ENCODE peak calls at places on chromosomes 3 and 15, in five cellular contexts. D is IMR-90, G is lower leg skin, V is H9, Q is B cell. O is an unnamed sample.
A peak's percentile ranks its signal among the peaks of the same experiment; 100 is the strongest.

GRCh38 chr3:157922614-157923013 is 183.6 kb downstream of the SHOX2 start:
- DNase-seq in D (no peak), G (no peak), V (no peak), Q (no peak), O (no peak)

GRCh38 chr3:141366285-141367037 is 1.8 kb upstream of the ZBTB38 start:
- DNase-seq in D (peak; percentile 99), G (peak; percentile 49), V (no peak), Q (no peak), O (peak; percentile 78)

GRCh38 chr3:197364410-197365071 is 66.1 kb upstream of the DLG1 start:
- DNase-seq in D (no peak), G (no peak), V (no peak), Q (no peak), O (no peak)

GRCh38 chr3:196198771-196199753 is 12.1 kb downstream of the ZDHHC19 start:
- DNase-seq in D (no peak), G (no peak), V (no peak), Q (no peak), O (no peak)

GRCh38 chr3:195219351-195220045 is 51.5 kb downstream of the XXYLT1 start:
- DNase-seq in D (no peak), G (no peak), V (no peak), Q (no peak), O (no peak)

GRCh38 chr3:178680489-178680888 is 144.3 kb downstream of the KCNMB2 start:
- DNase-seq in D (no peak), G (no peak), V (no peak), Q (no peak), O (no peak)

GRCh38 chr3:186534113-186534669 is 10.0 kb downstream of the CRYGS start:
- DNase-seq in D (no peak), G (no peak), V (no peak), Q (peak; percentile 85), O (no peak)

GRCh38 chr3:75737831-75738493 is 47.4 kb downstream of the ZNF717 start:
- DNase-seq in D (peak; percentile 10), G (no peak), V (no peak), Q (no peak), O (no peak)

GRCh38 chr3:6047016-6047415 is 813.9 kb upstream of the GRM7 start:
- DNase-seq in D (no peak), G (no peak), V (no peak), Q (no peak), O (no peak)

GRCh38 chr15:100623301-100623700 is 20.9 kb downstream of the ASB7 start:
- DNase-seq in D (no peak), G (no peak), V (no peak), Q (no peak), O (no peak)

GRCh38 chr15:93253656-93254055 is 164.6 kb upstream of the RGMA start:
- DNase-seq in D (no peak), G (no peak), V (no peak), Q (no peak), O (no peak)

GRCh38 chr3:67362686-67363085 is 291.7 kb downstream of the SUCLG2 start:
- DNase-seq in D (peak; percentile 21), G (no peak), V (peak; percentile 32), Q (no peak), O (peak; percentile 14)

GRCh38 chr15:37093480-37094410 is 6.6 kb downstream of the MEIS2 start:
- DNase-seq in D (peak; percentile 69), G (no peak), V (no peak), Q (no peak), O (no peak)

GRCh38 chr3:161104561-161105551 is at the start of gene B3GALNT1:
- DNase-seq in D (peak; percentile 50), G (no peak), V (peak; percentile 75), Q (peak; percentile 45), O (peak; percentile 18)

DNA sequence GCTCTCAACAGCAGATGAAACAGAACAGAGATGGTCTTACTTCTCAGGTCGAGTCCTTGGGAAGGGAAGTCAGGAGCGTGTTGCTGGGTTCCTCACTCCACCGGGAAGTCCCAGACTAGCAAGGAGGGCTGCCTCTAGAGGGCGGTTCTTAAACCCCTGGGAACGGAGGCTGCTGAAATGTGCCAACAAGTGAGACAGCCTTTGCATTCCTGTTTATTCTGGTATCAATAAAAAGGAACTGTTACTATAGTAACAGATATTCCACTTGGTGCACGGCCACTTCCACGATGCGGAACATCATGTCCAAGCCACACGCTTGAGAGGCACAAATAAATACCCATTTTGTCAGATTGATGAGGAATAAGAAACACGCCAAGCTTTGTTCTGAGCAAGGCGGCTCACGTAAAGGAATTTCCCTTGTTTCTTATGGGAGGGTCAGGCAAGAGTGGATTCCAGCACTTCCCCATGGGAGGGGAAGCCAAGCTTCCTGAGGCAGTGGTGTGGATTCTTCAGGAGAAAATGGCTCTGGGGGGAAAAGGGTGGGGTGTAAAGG is at the start of gene FAM107A:
- DNase-seq in D (peak; percentile 49), G (peak; percentile 57), V (peak; percentile 85), Q (no peak), O (no peak)
- TF ChIP-seq CTCF in D (peak; percentile 17), G (no peak), V (peak; percentile 51), Q (no peak), O (peak; percentile 27)

DNA sequence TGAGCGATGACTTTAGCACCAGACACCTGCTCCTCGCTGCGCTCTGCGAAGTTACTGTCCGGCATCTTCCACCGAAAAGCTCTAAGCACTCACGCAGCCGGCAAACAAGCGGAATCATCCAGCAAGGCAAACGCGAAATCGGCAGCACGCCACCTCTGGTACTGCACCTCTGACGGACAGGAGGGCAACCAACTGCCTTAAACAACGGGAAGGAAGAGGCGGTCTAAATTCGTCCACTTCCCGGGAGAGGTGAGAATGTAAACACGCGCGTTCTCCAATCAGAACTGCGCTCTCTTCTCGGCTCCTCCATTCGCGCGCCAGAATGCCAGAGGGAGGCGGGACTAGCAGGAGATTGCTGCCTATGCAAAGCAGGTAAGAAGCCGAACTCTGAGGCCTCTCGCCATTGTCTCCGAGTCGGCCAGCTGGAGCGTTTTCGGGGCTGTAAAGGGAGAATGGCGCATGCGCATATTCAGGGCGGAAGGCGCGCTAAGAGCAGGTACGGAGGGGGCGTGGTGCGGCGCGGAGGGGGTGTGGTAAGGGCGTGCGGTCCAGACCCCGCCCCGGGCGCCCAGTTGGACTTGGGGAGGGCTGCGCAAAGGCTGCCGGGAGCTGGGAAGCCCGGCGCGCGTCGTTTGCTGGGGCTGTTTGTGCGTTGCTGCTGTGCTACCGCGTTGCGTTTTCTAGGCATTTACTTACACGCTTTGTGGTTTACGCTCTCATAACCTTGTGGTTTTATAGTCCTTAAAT is at the start of the genes BTD and HACL1:
- DNase-seq in D (peak; percentile 99), G (peak; percentile 98), V (peak; percentile 99), Q (peak; percentile 98), O (peak; percentile 98)
- TF ChIP-seq CTCF in D (peak; percentile 29), G (no peak), V (no peak), Q (peak; percentile 31), O (peak; percentile 38)

DNA sequence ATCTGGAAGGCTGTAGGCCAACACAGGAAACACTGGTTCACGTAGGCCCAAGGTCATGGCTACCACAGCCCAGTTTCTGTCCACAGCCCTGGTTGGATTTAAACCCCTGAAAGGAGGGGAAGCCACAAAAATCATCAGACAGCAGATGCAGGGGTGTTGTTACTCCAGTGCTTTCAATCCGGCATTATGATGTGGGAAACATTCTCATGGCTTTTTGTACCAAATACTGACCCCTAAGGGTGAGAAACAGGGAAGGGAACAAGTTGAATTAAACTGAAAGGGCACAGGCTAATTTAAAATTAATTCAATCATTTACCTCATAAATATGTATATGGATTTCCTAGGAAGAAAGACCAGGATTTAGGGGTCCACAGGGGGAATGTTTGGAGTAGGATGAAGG is 375.6 kb downstream of the CTNNB1 start:
- DNase-seq in D (no peak), G (no peak), V (no peak), Q (no peak), O (no peak)
- TF ChIP-seq CTCF in D (no peak), G (no peak), V (peak; percentile 61), Q (no peak), O (no peak)

DNA sequence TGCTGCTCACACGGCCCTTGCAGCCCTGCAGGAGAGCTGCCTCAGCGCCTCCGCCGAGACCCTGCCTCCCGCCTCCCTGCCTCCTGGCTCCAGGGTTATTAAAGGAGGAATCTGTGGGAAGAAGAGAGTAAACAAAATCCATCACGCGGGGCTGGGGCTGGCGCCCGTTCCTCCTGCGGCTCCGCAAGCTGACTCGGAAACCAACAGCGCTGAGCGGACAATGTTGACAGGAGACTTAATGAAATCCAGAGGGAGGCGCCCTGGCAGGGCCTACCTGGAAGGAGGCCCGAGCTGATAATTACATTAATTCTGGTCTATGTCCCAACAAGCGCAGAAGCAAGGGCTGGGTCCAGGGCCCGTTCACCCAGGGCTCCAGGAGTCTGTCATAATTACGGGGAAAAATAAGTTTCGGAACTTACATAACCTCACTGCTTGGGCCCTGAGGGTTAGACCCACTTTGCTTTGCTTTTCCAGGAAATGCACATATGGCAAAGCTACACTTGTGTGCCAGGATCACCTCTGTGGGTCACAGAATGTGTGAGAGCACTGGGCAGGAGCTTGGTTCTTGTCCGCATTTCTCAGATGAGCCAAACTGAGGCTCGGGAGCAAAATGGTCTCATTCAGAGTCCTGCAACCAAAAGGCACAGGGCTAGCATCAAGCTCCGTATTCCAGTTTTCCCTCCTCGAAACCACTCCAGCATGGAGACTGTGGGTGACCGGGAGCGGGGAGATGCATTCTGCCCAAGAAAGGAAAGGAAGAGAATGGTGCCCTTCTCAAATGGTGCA is 43.8 kb upstream of the SLC6A6 start:
- DNase-seq in D (peak; percentile 75), G (peak; percentile 85), V (no peak), Q (no peak), O (no peak)
- TF ChIP-seq CTCF in D (no peak), G (no peak), V (no peak), Q (no peak), O (no peak)

GRCh38 chr3:171168551-171168950 is 142.0 kb upstream of the SLC2A2 start:
- DNase-seq in D (no peak), G (no peak), V (no peak), Q (no peak), O (no peak)
- TF ChIP-seq CTCF in D (no peak), G (no peak), V (no peak), Q (no peak), O (no peak)

GRCh38 chr15:74593122-74593521 is 22.5 kb upstream of the CLK3 start:
- DNase-seq in D (no peak), G (no peak), V (no peak), Q (no peak), O (no peak)

GRCh38 chr15:74592222-74592621 is 23.4 kb upstream of the CLK3 start:
- DNase-seq in D (no peak), G (no peak), V (no peak), Q (no peak), O (no peak)

GRCh38 chr15:74598126-74598842 is 17.4 kb upstream of the CLK3 start:
- DNase-seq in D (peak; percentile 81), G (peak; percentile 94), V (peak; percentile 93), Q (peak; percentile 85), O (peak; percentile 66)

GRCh38 chr15:74595271-74595670 is 20.4 kb upstream of the CLK3 start:
- DNase-seq in D (no peak), G (no peak), V (no peak), Q (no peak), O (no peak)

DNA sequence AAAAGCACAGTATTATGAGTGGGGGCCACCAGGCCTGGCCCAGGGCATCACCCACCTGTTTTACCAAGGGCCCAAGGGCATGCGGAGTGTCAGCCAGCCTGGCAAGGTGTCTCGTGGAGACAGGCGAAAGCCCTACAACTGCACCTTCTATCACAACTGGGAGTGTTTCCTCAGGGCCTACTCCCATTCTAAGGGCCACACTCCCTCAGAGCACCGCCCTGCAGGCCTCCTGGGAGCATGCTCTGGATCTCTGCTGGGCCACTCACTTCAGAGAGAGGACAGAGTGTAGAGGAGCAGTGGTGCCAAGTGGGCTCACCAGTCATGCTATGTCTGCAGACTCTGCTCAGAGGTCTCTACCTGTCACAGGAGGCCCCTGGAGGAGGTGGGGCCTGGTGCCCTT is 21.2 kb upstream of the CLK3 start:
- DNase-seq in D (no peak), G (no peak), V (no peak), Q (no peak), O (no peak)
- TF ChIP-seq CTCF in D (no peak), G (no peak), V (no peak), Q (no peak), O (no peak)